ENCODE peak calls at places on chromosomes 4 and X, in four cellular contexts. V, N, A and D are unnamed samples.
A peak's percentile ranks its signal among the peaks of the same experiment; 100 is the strongest.

GRCh38 chrX:23503835-23504539 is 163.3 kb upstream of the PRDX4 start:
- DNase-seq in V (no peak), A (no peak), N (peak; percentile 83), D (no peak)

GRCh38 chr4:94533405-94534223 is 81.9 kb downstream of the PDLIM5 start:
- DNase-seq in A (no peak), V (no peak), N (no peak), D (no peak)

GRCh38 chrX:75273483-75273882 is 402 bp upstream of the UPRT start:
- DNase-seq in V (no peak), N (no peak), A (no peak), D (no peak)

GRCh38 chr4:74671074-74671698 is 123.1 kb downstream of the BTC start:
- DNase-seq in V (no peak), N (peak; percentile 54), A (no peak), D (peak; percentile 62)

GRCh38 chrX:70437921-70438665 is 6.5 kb upstream of the DLG3 start:
- DNase-seq in V (no peak), A (no peak), N (no peak), D (no peak)

GRCh38 chr4:21753084-21753760 is 195.3 kb downstream of the KCNIP4 start:
- DNase-seq in V (no peak), N (no peak), A (no peak), D (no peak)

GRCh38 chrX:41482153-41482850 is 35.2 kb downstream of the NYX start:
- DNase-seq in N (no peak), V (no peak), A (no peak), D (no peak)

GRCh38 chr4:108840426-108840975 is 77.6 kb upstream of the ETNPPL start:
- DNase-seq in V (no peak), A (no peak), N (no peak), D (no peak)

GRCh38 chr4:71456841-71457240 is 118.0 kb downstream of the SLC4A4 start:
- DNase-seq in N (no peak), V (no peak), A (no peak), D (peak; percentile 4)

GRCh38 chr4:150244600-150244999 is 166.4 kb downstream of the DCLK2 start:
- DNase-seq in N (no peak), A (no peak), V (no peak), D (no peak)

GRCh38 chr4:124025423-124025822 is 628.8 kb downstream of the SPRY1 start:
- DNase-seq in V (no peak), N (no peak), A (no peak), D (no peak)

GRCh38 chr4:17932041-17932440 is 89.5 kb downstream of the LCORL start:
- DNase-seq in A (no peak), V (no peak), N (no peak), D (no peak)

GRCh38 chr4:65046496-65047101 is 623.7 kb downstream of the EPHA5 start:
- DNase-seq in A (no peak), V (no peak), N (no peak), D (no peak)

GRCh38 chrX:84047339-84047738 is 140.7 kb downstream of the RPS6KA6 start:
- DNase-seq in V (no peak), A (no peak), N (no peak), D (no peak)

GRCh38 chr4:80566203-80566872 is 230.8 kb downstream of the CFAP299 start:
- DNase-seq in V (no peak), A (no peak), N (no peak), D (no peak)

GRCh38 chrX:154654372-154654771 is 993 bp upstream of the CTAG2 start:
- DNase-seq in N (no peak), V (no peak), A (no peak), D (no peak)

GRCh38 chr4:81746071-81746470 is 274.4 kb upstream of the RASGEF1B start:
- DNase-seq in V (no peak), A (no peak), N (no peak), D (no peak)

GRCh38 chr4:20433101-20433705 is 181.5 kb downstream of the SLIT2 start:
- DNase-seq in N (no peak), V (no peak), A (no peak), D (no peak)

GRCh38 chr4:37908488-37909343 is 17.8 kb downstream of the TBC1D1 start:
- DNase-seq in A (no peak), N (no peak), V (peak; percentile 46), D (no peak)

GRCh38 chr4:39883645-39884044 is 94.1 kb downstream of the PDS5A start:
- DNase-seq in V (no peak), A (no peak), N (no peak), D (no peak)

GRCh38 chr4:47463235-47463956 is at the start of gene COMMD8:
- DNase-seq in V (peak; percentile 97), N (peak; percentile 98), A (peak; percentile 83), D (peak; percentile 96)
- TF ChIP-seq POLR2A in V (peak; percentile 69), N (peak; percentile 74), A (peak; percentile 84), D (peak; percentile 66)

GRCh38 chr4:3303840-3304715 is 11.3 kb downstream of the RGS12 start:
- DNase-seq in A (no peak), N (no peak), V (no peak), D (no peak)

GRCh38 chr4:3302786-3303444 is 10.1 kb downstream of the RGS12 start:
- DNase-seq in A (no peak), N (no peak), V (no peak), D (peak; percentile 72)

GRCh38 chr4:3301450-3302163 is 8.8 kb downstream of the RGS12 start:
- DNase-seq in V (no peak), A (no peak), N (no peak), D (no peak)

GRCh38 chr4:3303445-3303824 is 10.6 kb downstream of the RGS12 start:
- DNase-seq in N (no peak), A (no peak), V (no peak), D (peak; percentile 54)

DNA sequence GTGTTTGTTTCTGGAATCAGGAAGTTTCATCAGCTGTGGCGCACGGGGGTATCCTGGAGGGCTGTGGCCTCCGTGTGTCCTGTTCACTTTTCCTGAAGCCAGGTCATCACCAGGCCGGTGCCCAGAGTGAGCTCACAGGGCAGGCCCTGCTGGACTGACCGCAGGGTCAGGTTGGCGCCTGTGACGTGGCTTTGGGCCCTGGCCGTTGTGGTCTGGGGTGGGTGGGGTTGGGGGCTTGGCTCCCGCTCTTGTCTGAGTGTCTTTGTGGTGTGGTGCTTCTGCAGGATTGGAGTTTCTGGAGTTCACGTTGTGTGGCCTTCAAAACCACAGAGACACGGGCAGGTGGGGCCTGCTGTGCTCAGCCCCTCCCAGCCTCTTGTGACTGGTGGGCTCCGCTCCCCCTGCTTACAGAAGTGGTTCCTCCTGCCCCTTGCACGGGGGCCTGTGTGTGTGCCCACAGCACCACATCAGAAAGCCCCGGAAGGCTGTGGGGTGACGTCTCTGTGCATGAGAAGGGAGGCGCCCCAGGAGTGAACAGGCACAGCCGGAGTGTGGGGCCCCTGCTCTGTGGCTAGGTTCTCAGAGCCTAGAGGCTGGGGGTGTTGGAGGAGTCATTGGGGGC is 9.5 kb downstream of the RGS12 start:
- DNase-seq in N (no peak), A (peak; percentile 53), V (peak; percentile 40), D (peak; percentile 67)
- TF ChIP-seq POLR2A in N (no peak), A (no peak), V (no peak), D (no peak)

GRCh38 chr4:122732329-122733026 is at the start of gene BBS12:
- DNase-seq in V (peak; percentile 99), N (peak; percentile 99), A (peak; percentile 81), D (peak; percentile 98)
- TF ChIP-seq POLR2A in V (peak; percentile 15), N (peak; percentile 58), A (no peak), D (no peak)

DNA sequence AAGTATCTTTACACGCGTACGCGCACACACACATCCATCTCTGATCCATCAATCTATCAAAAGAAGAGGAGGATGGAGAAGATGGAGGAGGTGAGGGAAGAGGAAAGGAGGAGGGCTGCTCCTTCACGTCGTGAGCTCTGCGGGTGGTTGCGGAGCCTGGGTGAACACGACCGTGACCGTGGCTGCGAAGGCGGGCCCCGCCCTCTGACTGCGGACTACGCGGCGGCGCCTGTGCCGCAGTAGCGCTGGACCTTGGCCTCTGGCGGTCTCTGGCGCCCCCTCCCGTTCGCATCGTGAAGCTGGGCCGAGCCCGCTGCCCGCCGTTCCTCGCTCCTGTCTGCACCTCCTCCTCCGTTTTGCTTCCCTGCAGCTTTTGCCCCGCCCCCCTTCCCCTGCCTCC is 37.7 kb upstream of the ARAF start:
- DNase-seq in A (peak; percentile 66), V (peak; percentile 76), N (peak; percentile 85), D (peak; percentile 78)
- TF ChIP-seq POLR2A in A (no peak), V (no peak), N (no peak), D (no peak)

DNA sequence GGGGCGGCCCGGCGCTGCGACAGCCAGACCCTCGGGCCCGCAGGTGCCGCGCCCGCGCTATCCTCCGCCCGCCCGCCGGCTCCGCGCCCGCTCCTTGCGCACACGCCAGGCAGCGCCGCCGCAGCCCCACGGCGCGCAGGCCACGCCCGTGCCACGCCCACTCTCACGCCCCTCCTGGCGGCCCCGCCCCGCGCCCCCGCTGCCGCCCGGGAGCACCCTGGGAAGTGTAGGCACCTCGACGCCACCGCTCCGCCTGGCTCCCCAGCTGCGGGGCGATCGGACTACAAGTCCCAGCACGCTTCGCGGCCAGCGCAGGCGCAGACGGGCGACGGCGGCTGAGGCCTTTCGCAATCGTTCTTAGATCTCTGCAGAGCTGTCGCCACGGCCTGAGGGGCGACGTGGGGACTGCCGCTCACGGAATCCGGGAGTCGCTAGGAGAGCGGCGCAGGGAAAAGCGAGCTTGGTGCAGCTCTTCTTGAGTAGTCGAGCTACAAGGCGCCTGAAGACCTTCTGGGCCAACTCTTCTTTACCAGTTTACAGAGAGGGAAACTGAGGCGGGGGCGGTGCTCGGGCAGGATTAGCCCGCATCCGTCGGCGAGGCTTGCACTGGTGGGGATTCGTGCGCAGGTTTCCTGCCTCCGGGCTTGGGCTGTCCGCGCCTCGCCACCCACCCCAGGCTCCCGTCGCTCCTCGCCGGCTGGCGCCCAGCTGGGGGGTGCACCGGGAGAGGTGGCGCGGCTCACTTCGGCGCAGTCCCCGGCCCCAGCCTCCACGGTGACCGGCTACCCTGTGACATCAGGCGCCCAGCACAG is at the start of gene ABLIM2:
- DNase-seq in A (peak; percentile 98), N (peak; percentile 98), V (peak; percentile 97), D (peak; percentile 99)
- TF ChIP-seq POLR2A in A (no peak), N (peak; percentile 84), V (peak; percentile 86), D (no peak)

DNA sequence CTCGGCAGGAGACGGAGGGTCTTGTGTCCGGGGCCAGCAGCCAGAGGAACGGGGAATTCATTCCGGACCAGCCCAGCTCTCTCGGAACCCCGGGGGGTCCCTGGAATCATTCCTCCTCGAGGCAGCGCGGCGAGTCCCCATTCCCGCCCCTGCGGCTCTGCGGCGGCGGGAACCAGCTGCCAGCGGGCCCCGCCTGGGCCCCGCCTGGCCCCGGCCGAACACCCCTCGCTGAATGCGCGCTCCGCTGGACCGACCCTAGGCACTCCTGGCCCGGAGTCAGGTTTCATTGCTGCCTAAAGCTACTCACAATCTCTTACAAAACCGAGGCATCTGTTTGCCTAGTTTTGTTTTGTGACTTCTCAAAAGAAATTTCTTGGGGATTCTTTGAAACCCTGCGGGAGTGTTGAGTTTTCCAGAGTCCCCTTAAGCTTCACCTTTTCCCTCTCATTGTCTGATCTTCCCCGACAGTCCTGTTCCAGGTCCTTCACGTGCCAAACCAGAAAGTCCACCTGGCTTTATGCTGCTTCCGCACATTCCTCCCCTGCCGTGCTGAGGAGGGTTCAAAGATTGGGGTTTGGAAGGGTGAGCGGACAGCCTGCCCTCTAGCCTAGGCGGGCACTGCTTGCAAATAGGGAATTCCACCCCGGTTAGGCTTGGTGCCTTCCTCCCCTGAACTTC is 767 bp downstream of the ARHGAP10 start:
- DNase-seq in A (no peak), V (peak; percentile 45), N (peak; percentile 31), D (no peak)
- TF ChIP-seq POLR2A in A (no peak), V (no peak), N (no peak), D (no peak)

GRCh38 chr4:173325007-173325736 is 9.0 kb downstream of the HMGB2 start:
- DNase-seq in A (no peak), N (no peak), V (no peak), D (no peak)
- TF ChIP-seq POLR2A in A (no peak), N (no peak), V (no peak), D (no peak)